ENCODE peak calls at places on chromosomes 3 and 15, in eight cellular contexts. U is IMR-90, E is HepG2, G is stomach, C is body of pancreas, D is fibroblast of the aortic adventitia, Z is kidney, A is thoracic aorta. P is an unnamed sample.

GRCh38 chr3:15501126-15501525 is 20.4 kb downstream of the COLQ start:
- DNase-seq in E (no peak), A (no peak), D (no peak), U (no peak), Z (no peak), C (no peak), G (no peak), P (no peak)

GRCh38 chr3:10004960-10005564 is 18.4 kb upstream of the EMC3 start:
- DNase-seq in A (no peak), G (no peak), E (peak), C (no peak), D (no peak), Z (no peak), U (no peak), P (no peak)

GRCh38 chr3:57079221-57079831 is 18.9 kb downstream of the SPATA12 start:
- DNase-seq in D (peak), E (peak), A (no peak), U (no peak), C (peak), G (peak), Z (peak), P (peak)

GRCh38 chr3:139533781-139534443 is 5.6 kb downstream of the RBP1 start:
- DNase-seq in Z (peak), G (no peak), A (no peak), U (peak), E (peak), D (peak), C (peak), P (peak)

GRCh38 chr15:77895742-77896141 is 181.8 kb downstream of the TBC1D2B start:
- DNase-seq in Z (peak), A (no peak), U (no peak), E (no peak), G (no peak), C (no peak), D (no peak), P (no peak)

GRCh38 chr3:104132566-104132997 is 1234.1 kb upstream of the ALCAM start:
- DNase-seq in E (no peak), A (no peak), G (no peak), D (no peak), U (no peak), C (no peak), Z (no peak), P (no peak)

GRCh38 chr15:77836901-77837648 is 204.4 kb upstream of the LINGO1 start:
- DNase-seq in Z (peak), A (no peak), E (no peak), D (no peak), U (no peak), C (no peak), G (no peak), P (no peak)

GRCh38 chr3:127038476-127038875 is 55.6 kb downstream of the PLXNA1 start:
- DNase-seq in D (no peak), U (no peak), E (no peak), A (no peak), G (no peak), C (no peak), Z (peak), P (no peak)

GRCh38 chr3:158494657-158495056 is 76.3 kb upstream of the MLF1 start:
- DNase-seq in Z (no peak), U (no peak), G (no peak), E (no peak), A (no peak), C (no peak), D (no peak), P (no peak)

GRCh38 chr3:32062950-32063582 is 43.4 kb upstream of the GPD1L start:
- DNase-seq in A (no peak), Z (no peak), C (no peak), E (no peak), U (no peak), D (no peak), G (no peak), P (no peak)

GRCh38 chr3:129933471-129933870 is 40.0 kb upstream of the TMCC1 start:
- DNase-seq in Z (no peak), E (no peak), U (no peak), C (no peak), A (no peak), D (no peak), G (no peak), P (no peak)

GRCh38 chr3:151156618-151157216 is 46.3 kb downstream of the GPR171 start:
- DNase-seq in A (no peak), Z (no peak), D (peak), G (no peak), E (peak), C (peak), U (peak), P (peak)

GRCh38 chr3:158105124-158105709 is 1.0 kb downstream of the SHOX2 start:
- DNase-seq in C (no peak), D (no peak), G (no peak), E (no peak), A (no peak), Z (no peak), U (no peak), P (no peak)

GRCh38 chr3:46406786-46407611 is at the start of the genes CCR5AS and CCRL2:
- DNase-seq in A (no peak), C (peak), E (no peak), U (peak), Z (peak), D (peak), G (peak), P (peak)

GRCh38 chr15:75650908-75651809 is 3.4 kb downstream of the SNX33 start:
- DNase-seq in D (no peak), E (peak), U (no peak), C (peak), Z (peak), A (no peak), G (peak), P (no peak)

GRCh38 chr3:141115752-141116541 is 64.8 kb downstream of the SPSB4 start:
- DNase-seq in G (no peak), E (no peak), C (no peak), U (no peak), Z (no peak), A (no peak), D (no peak), P (no peak)

GRCh38 chr3:113736548-113737089 is 9.4 kb downstream of the NAA50 start:
- DNase-seq in C (no peak), D (peak), A (no peak), E (peak), G (no peak), Z (no peak), U (peak), P (peak)

GRCh38 chr3:95459706-95460105 is 1354.7 kb upstream of the EPHA6 start:
- DNase-seq in G (no peak), E (no peak), A (no peak), Z (no peak), U (no peak), C (no peak), D (no peak), P (no peak)

GRCh38 chr3:54008744-54009143 is 113.6 kb upstream of the CACNA2D3 start:
- DNase-seq in E (no peak), D (no peak), U (no peak), A (no peak), C (no peak), Z (no peak), G (no peak), P (no peak)

GRCh38 chr3:195105389-195105788 is 165.6 kb downstream of the XXYLT1 start:
- DNase-seq in U (peak), Z (peak), C (no peak), D (no peak), A (no peak), G (no peak), E (peak), P (no peak)

GRCh38 chr3:105836533-105836932 is 32.3 kb downstream of the CBLB start:
- DNase-seq in G (no peak), U (peak), C (no peak), Z (no peak), E (peak), D (peak), A (no peak), P (peak)

GRCh38 chr15:100733786-100734185 is 131.4 kb downstream of the ASB7 start:
- DNase-seq in Z (no peak), E (no peak), A (no peak), G (no peak), U (peak), C (no peak), D (peak), P (peak)

GRCh38 chr3:14319654-14320182 is 82.7 kb upstream of the SLC6A6 start:
- DNase-seq in Z (no peak), U (peak), D (peak), E (peak), C (peak), A (no peak), G (peak), P (peak)

GRCh38 chr3:126208618-126209256 is 28.4 kb upstream of the ALDH1L1 start:
- DNase-seq in A (peak), U (peak), D (peak), C (peak), Z (peak), E (peak), G (peak), P (peak)

GRCh38 chr15:56058986-56059385 is 65.6 kb upstream of the NEDD4 start:
- DNase-seq in A (no peak), G (no peak), E (no peak), D (no peak), Z (no peak), U (no peak), C (peak), P (no peak)

GRCh38 chr3:166125179-166125578 is 288.0 kb upstream of the BCHE start:
- DNase-seq in A (no peak), G (no peak), Z (no peak), U (no peak), D (no peak), E (peak), C (no peak), P (no peak)

GRCh38 chr3:127985216-127985615 is 67.0 kb upstream of the SEC61A1 start:
- DNase-seq in E (no peak), G (no peak), A (no peak), Z (no peak), C (no peak), D (no peak), U (no peak), P (no peak)

GRCh38 chr3:51929420-51930003 is 12.2 kb downstream of the RRP9 start:
- DNase-seq in U (no peak), Z (no peak), C (no peak), A (no peak), D (no peak), G (peak), E (no peak), P (peak)

GRCh38 chr3:158220575-158220974 is 110.7 kb downstream of the RSRC1 start:
- DNase-seq in E (no peak), A (no peak), G (no peak), C (no peak), Z (no peak), U (no peak), D (no peak), P (no peak)

GRCh38 chr3:59101091-59101738 is 51.4 kb upstream of the CFAP20DC start:
- DNase-seq in Z (no peak), U (no peak), A (no peak), G (no peak), D (peak), E (no peak), C (no peak), P (peak)

GRCh38 chr3:190131329-190131728 is 10.6 kb upstream of the P3H2 start:
- DNase-seq in A (no peak), U (peak), D (peak), G (peak), Z (no peak), E (no peak), C (no peak), P (peak)

GRCh38 chr3:32596926-32597369 is 26.3 kb upstream of the DYNC1LI1 start:
- DNase-seq in A (no peak), G (no peak), D (peak), E (no peak), Z (no peak), C (no peak), U (peak), P (no peak)

DNA sequence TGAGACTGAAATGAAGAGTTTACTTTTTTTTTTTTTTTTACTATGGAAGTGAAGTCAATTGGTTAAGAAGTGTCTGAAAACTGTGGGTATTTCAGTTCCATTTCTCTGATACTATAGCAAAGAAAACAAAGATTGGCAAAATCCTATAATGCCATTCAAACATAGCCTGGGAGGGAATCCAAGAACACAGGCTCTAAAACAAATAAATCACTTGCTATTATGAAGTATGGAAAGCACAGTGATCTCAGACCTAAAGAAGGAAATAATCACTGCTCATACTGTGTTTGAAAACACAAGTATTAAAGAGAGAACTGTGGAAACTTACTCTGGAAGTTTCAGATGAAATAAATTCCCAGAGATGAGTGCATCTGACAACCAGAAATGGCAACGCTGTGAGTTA is 12.0 kb downstream of the SAMMSON start:
- DNase-seq in A (no peak), Z (no peak), D (no peak), U (no peak), E (no peak), C (no peak), G (no peak), P (no peak)
- TF ChIP-seq CTCF in A (no peak), Z (no peak), D (no peak), U (no peak), E (no peak), C (no peak), G (no peak), P (no peak)

GRCh38 chr3:65979152-65979551 is 59.6 kb downstream of the MAGI1 start:
- DNase-seq in U (peak), D (peak), A (peak), E (no peak), C (peak), Z (no peak), G (no peak), P (peak)
- H3K4me3 ChIP-seq in U (no peak), D (no peak), A (no peak), E (no peak), C (no peak), Z (no peak), G (no peak), P (no peak)

GRCh38 chr3:98003306-98003969 is 31.2 kb upstream of the RIOX2 start:
- DNase-seq in D (no peak), G (no peak), E (no peak), C (no peak), U (no peak), A (no peak), Z (no peak), P (no peak)
- TF ChIP-seq CTCF in D (no peak), G (no peak), E (no peak), C (no peak), U (no peak), A (no peak), Z (no peak), P (no peak)

GRCh38 chr3:72889310-72890165 is 1.7 kb downstream of the GXYLT2 start:
- DNase-seq in U (no peak), D (peak), E (no peak), G (no peak), A (no peak), C (no peak), Z (no peak), P (no peak)

GRCh38 chr3:72890166-72890925 is 2.5 kb downstream of the GXYLT2 start:
- DNase-seq in E (peak), D (peak), U (no peak), G (no peak), Z (no peak), C (no peak), A (no peak), P (peak)

GRCh38 chr3:72887723-72888545 is at the start of gene GXYLT2:
- DNase-seq in U (peak), G (peak), C (peak), E (peak), Z (peak), D (peak), A (peak), P (peak)

GRCh38 chr3:72888546-72889309 is 882 bp downstream of the GXYLT2 start:
- DNase-seq in D (peak), A (no peak), U (peak), Z (no peak), E (peak), C (peak), G (no peak), P (no peak)

GRCh38 chr3:72887378-72887722 is 496 bp upstream of the GXYLT2 start:
- DNase-seq in U (no peak), Z (no peak), E (no peak), A (no peak), D (no peak), C (no peak), G (no peak), P (peak)
- H3K4me3 ChIP-seq in U (peak), Z (peak), E (peak), A (peak), D (peak), C (no peak), G (peak), P (peak)

DNA sequence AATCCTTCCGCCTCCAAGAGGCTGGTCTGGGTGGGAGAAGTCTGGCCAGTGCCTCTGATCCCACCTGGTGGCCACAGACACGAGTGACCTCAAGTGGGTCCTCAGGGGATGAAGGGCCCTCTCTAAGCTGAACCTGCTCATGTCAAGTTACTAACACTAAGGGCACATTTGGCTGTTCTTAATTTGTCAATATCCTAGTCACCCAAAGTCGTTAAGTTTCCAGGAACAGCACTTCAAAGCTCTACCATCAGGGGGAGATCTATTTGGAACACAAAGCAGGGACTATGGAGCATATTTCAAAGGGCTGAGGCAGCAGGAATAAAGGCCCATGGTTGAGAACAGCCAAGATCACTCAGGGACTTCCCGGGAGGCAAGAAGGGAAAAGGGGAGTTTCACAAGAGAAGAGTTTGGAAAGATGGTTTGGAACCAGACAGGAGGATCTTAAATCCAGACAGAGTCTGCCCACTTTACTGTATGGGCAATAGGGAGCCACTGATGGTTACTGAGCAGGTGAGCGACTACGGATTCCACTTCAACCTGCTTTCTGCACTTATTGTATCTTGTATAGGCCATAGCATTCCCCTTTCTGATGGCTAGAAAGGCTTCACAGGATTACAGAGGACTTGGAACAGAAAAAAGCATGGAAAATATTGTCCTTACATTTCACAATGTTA is 13.7 kb downstream of the OXTR start:
- DNase-seq in D (no peak), A (no peak), G (no peak), E (peak), C (no peak), U (no peak), Z (no peak), P (no peak)
- TF ChIP-seq CTCF in D (peak), A (no peak), G (no peak), E (peak), C (no peak), U (peak), Z (no peak), P (peak)

GRCh38 chr3:64223809-64224570 is 1.3 kb downstream of the PRICKLE2 start:
- DNase-seq in U (peak), E (no peak), A (no peak), C (peak), Z (no peak), D (peak), G (no peak), P (no peak)
- H3K4me3 ChIP-seq in U (peak), E (no peak), A (peak), C (no peak), Z (peak), D (peak), G (peak), P (no peak)

DNA sequence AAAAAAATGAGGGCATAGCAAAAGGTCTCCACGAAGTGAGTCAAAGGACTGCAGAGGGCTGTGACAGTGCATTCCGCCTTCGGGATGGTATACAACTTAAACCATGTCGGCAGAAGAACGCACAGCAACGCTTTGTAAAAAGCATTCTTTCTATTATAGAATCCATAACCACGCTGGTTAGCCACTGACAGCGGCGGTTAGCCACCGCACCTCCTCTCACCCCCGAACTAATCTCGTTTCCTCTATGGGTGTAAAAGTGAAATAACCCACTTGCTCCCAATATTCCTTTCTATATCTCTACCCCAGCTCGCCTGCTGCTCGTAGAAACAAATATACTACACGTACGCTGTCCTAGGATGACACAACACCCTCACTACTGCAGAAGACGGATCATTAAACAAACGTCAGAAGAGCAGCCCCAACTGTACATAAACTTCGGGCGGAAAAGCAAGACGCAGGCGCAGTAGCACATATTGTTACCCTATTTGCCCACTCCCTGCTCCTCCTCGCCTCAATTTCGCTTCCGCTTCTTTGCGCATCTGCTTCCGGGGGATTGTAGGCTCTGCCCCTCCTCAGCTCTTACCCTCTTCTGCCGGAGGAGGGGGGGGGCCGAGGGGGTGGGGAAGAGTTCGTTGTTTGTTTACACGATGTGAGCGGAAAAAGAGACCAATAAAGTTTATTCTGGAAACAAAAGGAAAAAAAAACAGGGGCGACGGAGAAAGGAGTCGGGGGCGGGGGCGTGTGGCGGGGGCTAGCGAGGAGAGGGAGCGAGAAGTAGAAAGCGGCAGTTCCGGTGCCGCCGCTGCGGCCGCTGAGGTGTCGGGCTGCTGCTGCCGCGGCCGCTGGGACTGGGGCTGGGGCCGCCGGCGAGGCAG is at the start of gene PIK3CA:
- DNase-seq in D (peak), U (peak), E (peak), C (peak), A (peak), G (peak), Z (peak), P (peak)
- TF ChIP-seq CTCF in D (peak), U (no peak), E (no peak), C (no peak), A (no peak), G (no peak), Z (no peak), P (no peak)

GRCh38 chr3:13046569-13047279 is 26.5 kb downstream of the IQSEC1 start:
- DNase-seq in G (no peak), C (no peak), U (no peak), A (no peak), E (no peak), Z (peak), D (no peak), P (no peak)
- H3K4me3 ChIP-seq in G (no peak), C (no peak), U (no peak), A (no peak), E (no peak), Z (no peak), D (no peak), P (no peak)